ENCODE peak calls at places on chromosomes 12 and 14, in four cellular contexts. X is A549, M is H9, S is pancreas. P is an unnamed sample.
A peak's percentile ranks its signal among the peaks of the same experiment; 100 is the strongest.

GRCh38 chr12:9634177-9634803 is 26.6 kb upstream of the KLRB1 start:
- DNase-seq in X (peak; percentile 32), M (no peak), S (peak; percentile 44), P (peak; percentile 54)

GRCh38 chr14:21734457-21735074 is 60.9 kb upstream of the OR4E1 start:
- DNase-seq in X (peak; percentile 2), M (no peak), S (no peak), P (no peak)

GRCh38 chr12:127559349-127560040 is 707.5 kb upstream of the TMEM132C start:
- DNase-seq in X (no peak), M (peak; percentile 83), S (no peak), P (peak; percentile 10)

GRCh38 chr12:32312049-32312670 is 87.2 kb upstream of the FGD4 start:
- DNase-seq in X (peak; percentile 45), M (no peak), S (no peak), P (no peak)

GRCh38 chr14:84234281-84234680 is 1295.7 kb upstream of the FLRT2 start:
- DNase-seq in X (no peak), M (no peak), S (no peak), P (no peak)

GRCh38 chr12:50099302-50100008 is 4.4 kb upstream of the GPD1 start:
- DNase-seq in X (no peak), M (no peak), S (no peak), P (no peak)

GRCh38 chr14:23302290-23303225 is at the start of gene PPP1R3E:
- DNase-seq in X (peak; percentile 40), M (peak; percentile 69), S (peak; percentile 73), P (peak; percentile 86)

GRCh38 chr14:61211476-61212262 is 69.5 kb downstream of the TMEM30B start:
- DNase-seq in X (no peak), M (no peak), S (no peak), P (no peak)

GRCh38 chr14:61889914-61890351 is 127.7 kb downstream of the SNAPC1 start:
- DNase-seq in X (no peak), M (no peak), S (no peak), P (no peak)

GRCh38 chr12:115870021-115870420 is 407.5 kb downstream of the MED13L start:
- DNase-seq in X (no peak), M (no peak), S (no peak), P (no peak)

GRCh38 chr14:68926236-68926635 is 52.9 kb downstream of the ACTN1 start:
- DNase-seq in X (no peak), M (no peak), S (no peak), P (no peak)

GRCh38 chr12:122126713-122127597 is 47.1 kb downstream of the IL31 start:
- DNase-seq in X (peak; percentile 58), M (no peak), S (no peak), P (peak; percentile 42)
- TF ChIP-seq CTCF in X (peak; percentile 67), M (peak; percentile 27), S (no peak), P (no peak)

GRCh38 chr14:27148143-27148542 is 550.3 kb upstream of the NOVA1 start:
- DNase-seq in X (no peak), M (no peak), S (no peak), P (no peak)

DNA sequence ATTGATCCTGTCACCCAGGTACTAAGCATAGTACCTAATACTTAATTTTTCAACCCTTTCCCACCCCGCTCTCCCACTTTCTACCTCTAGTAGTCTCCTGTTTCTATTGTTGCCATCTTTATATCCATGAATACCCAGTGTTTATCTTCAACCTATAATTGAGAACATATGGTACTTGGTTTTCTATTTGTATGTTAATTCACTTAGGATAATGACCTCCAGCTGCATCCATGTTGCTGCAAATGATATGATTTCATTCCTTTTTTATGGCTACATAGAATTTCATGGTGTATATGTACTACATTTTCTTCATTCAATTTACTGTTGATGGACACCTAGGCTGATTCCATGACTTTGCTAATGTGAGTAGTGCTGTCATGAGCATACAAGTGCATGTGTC is 547.3 kb upstream of the NOVA1 start:
- DNase-seq in X (no peak), M (no peak), S (no peak), P (no peak)
- H3K9me3 ChIP-seq in X (no peaks in the 10 kb centered on the region), M (no peaks in the 10 kb centered on the region), S (no peaks in the 10 kb centered on the region), P (no peaks in the 10 kb centered on the region)

GRCh38 chr12:15984097-15984800 is 73.1 kb downstream of the DERA start:
- DNase-seq in X (no peak), M (no peak), S (no peak), P (no peak)

GRCh38 chr12:15982921-15983320 is 71.8 kb downstream of the DERA start:
- DNase-seq in X (no peak), M (no peak), S (no peak), P (no peak)

GRCh38 chr12:15982071-15982470 is 70.9 kb downstream of the DERA start:
- DNase-seq in X (no peak), M (no peak), S (no peak), P (no peak)

GRCh38 chr12:15984963-15985362 is 73.8 kb downstream of the DERA start:
- DNase-seq in X (no peak), M (no peak), S (no peak), P (no peak)

GRCh38 chr12:15982471-15982870 is 71.3 kb downstream of the DERA start:
- DNase-seq in X (peak; percentile 15), M (no peak), S (no peak), P (no peak)
- TF ChIP-seq CTCF in X (no peak), M (peak; percentile 56), S (peak; percentile 12), P (no peak)

DNA sequence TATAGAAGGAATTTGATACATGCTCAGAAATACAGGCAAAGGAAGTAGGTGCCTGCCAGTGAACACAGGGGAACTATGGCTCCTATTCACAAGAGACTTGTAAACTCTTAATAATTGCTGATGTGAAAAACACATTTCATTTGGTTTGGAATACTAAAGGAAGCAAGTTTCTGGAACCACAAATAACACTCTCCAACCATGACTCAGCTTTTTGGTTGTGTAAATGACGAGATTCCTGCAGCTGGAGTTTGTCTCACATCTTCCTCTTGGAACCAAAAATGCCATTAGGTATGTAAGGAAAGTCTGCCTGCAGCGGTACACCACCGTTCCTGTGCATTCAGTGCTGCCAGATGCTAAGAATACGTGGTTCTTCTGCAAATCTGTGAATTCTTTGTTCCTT is 4.5 kb upstream of the OR11H6 start:
- DNase-seq in X (no peak), M (no peak), S (no peak), P (no peak)
- H3K9me3 ChIP-seq in X (peaks cover 2% of the 10 kb centered on the region), M (peaks cover 49% of the 10 kb centered on the region), S (no peaks in the 10 kb centered on the region), P (no peaks in the 10 kb centered on the region)

DNA sequence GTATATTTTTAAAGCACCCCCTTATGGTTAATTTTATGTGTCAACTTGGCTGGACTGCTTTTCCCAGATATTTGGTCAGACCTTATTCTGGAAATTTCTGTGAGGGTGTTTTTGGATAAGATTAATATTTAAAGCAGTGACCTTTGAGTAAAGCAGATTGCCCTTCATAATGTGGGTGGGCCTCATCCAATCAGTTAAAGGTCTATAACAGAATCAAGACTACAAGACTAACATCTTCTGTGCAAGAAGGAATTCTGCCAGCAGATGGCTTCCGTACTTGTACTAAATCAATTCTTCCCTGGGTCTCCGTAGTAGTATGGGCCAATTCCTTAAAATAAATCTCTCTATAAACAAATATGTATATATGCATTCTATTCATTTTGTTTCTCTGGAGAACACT is 257.6 kb downstream of the ETNK1 start:
- DNase-seq in X (no peak), M (no peak), S (no peak), P (no peak)
- TF ChIP-seq CTCF in X (no peak), M (no peak), S (no peak), P (no peak)

DNA sequence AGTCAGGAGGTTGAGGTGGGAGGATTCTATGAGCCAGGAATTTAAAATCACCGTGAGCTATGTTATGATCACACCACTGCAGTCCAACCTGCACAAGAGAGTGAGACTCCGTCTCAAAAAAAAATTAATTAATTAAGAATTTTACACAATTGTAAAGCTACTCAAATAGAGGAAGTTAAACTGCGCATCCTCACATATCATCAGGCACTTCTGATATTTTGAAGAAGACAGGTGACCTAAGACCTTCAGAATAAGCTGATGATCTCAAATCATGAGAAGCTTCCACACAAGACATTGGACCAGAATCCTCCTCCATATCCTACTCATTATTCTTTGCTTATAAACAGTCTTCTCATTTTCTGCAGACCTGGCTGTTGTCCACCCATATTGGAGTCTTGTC is 800.9 kb downstream of the TMEM121 start:
- DNase-seq in X (no peak), M (no peak), S (no peak), P (no peak)
- H3K9me3 ChIP-seq in X (no peaks in the 10 kb centered on the region), M (peaks cover 97% of the 10 kb centered on the region), S (no peaks in the 10 kb centered on the region), P (no peaks in the 10 kb centered on the region)

GRCh38 chr12:67271976-67272375 is 2.8 kb downstream of the CAND1 start:
- DNase-seq in X (no peak), M (no peak), S (no peak), P (no peak)
- TF ChIP-seq CTCF in X (no peak), M (no peak), S (no peak), P (no peak)

GRCh38 chr12:46692606-46693005 is 133.2 kb downstream of the SLC38A4 start:
- DNase-seq in X (no peak), M (no peak), S (no peak), P (no peak)
- H3K9me3 ChIP-seq in X (peaks cover under 1% of the 10 kb centered on the region), M (no peaks in the 10 kb centered on the region), S (no peaks in the 10 kb centered on the region), P (no peaks in the 10 kb centered on the region)

DNA sequence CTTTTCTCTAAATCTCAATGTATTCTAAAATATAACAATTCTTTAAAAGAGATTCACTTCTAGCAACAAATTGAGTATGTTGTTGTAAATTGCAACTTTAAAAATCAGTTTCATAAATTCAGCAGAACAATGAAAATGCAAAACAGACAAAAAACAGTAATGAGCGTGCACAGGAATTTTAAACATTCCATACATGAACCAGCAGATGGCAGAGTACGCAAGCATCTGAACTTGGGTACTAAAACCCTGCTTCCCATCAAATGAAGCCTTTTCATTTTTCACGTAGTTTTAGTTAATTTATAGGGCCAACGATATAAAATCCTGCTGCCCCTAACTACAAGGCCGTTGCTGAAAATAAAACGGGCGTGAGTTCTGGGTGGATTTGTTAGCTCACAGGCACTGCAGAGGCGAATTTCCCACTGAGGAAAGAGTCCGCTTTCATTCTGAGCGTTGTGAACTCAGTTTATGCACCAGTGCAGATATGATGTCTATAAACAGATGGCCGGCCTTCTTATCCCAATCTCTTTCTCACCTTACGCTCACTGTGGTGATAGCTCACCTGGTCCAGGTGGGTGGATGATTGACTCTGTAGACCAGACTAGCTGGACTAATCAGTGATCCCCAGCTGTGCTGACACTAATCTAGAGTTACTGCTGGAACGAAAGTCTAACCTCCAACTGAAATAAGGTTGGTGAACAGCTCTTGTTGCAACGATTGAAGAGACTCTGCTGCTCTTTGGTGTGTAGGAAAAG is 89.1 kb downstream of the PDZRN4 start:
- DNase-seq in X (peak; percentile 34), M (no peak), S (peak; percentile 8), P (peak; percentile 3)
- TF ChIP-seq CTCF in X (peak; percentile 81), M (peak; percentile 82), S (peak; percentile 32), P (peak; percentile 43)

P was measured in thyroid gland.